ENCODE peak calls at places on chromosomes 2 and 18, in eight cellular contexts. One of them, this sample, is unnamed.
A peak's percentile ranks its signal among the peaks of the same experiment; 100 is the strongest.

GRCh38 chr2:37858197-37858711 is 66.8 kb upstream of the RMDN2 start:
- DNase-seq in WTC11: no peak
- DNase-seq in GM13976: no peak
- DNase-seq in mesothelial cell of epicardium: no peak
- DNase-seq in OCI-LY7: no peak
- DNase-seq in cardiac muscle cell: peak; percentile 62
- DNase-seq in neural crest cell: no peak
- DNase-seq in GM12878: no peak
- DNase-seq in this sample: no peak

GRCh38 chr2:149826471-149827125 is 239.0 kb upstream of the MMADHC start:
- DNase-seq in OCI-LY7: no peak
- DNase-seq in WTC11: no peak
- DNase-seq in GM12878: no peak
- DNase-seq in GM13976: no peak
- DNase-seq in neural crest cell: no peak
- DNase-seq in mesothelial cell of epicardium: no peak
- DNase-seq in cardiac muscle cell: no peak
- DNase-seq in this sample: no peak

GRCh38 chr2:195612515-195613495 is 44.2 kb upstream of the SLC39A10 start:
- DNase-seq in GM12878: no peak
- DNase-seq in GM13976: no peak
- DNase-seq in mesothelial cell of epicardium: peak; percentile 51
- DNase-seq in neural crest cell: no peak
- DNase-seq in cardiac muscle cell: peak; percentile 87
- DNase-seq in WTC11: peak; percentile 70
- DNase-seq in OCI-LY7: no peak
- DNase-seq in this sample: no peak

GRCh38 chr18:6543330-6543908 is 128.7 kb upstream of the L3MBTL4 start:
- DNase-seq in cardiac muscle cell: peak; percentile 57
- DNase-seq in mesothelial cell of epicardium: no peak
- DNase-seq in GM13976: peak; percentile 21
- DNase-seq in OCI-LY7: peak; percentile 19
- DNase-seq in WTC11: no peak
- DNase-seq in GM12878: no peak
- DNase-seq in neural crest cell: no peak
- DNase-seq in this sample: peak; percentile 22

GRCh38 chr2:128369626-128370467 is 51.2 kb upstream of the HS6ST1 start:
- DNase-seq in GM13976: no peak
- DNase-seq in mesothelial cell of epicardium: no peak
- DNase-seq in WTC11: no peak
- DNase-seq in GM12878: no peak
- DNase-seq in neural crest cell: peak; percentile 26
- DNase-seq in OCI-LY7: no peak
- DNase-seq in cardiac muscle cell: no peak
- DNase-seq in this sample: no peak

GRCh38 chr2:236092714-236093113 is 75.5 kb downstream of the GBX2 start:
- DNase-seq in OCI-LY7: no peak
- DNase-seq in mesothelial cell of epicardium: no peak
- DNase-seq in cardiac muscle cell: no peak
- DNase-seq in neural crest cell: no peak
- DNase-seq in WTC11: no peak
- DNase-seq in GM12878: no peak
- DNase-seq in GM13976: no peak
- DNase-seq in this sample: no peak

GRCh38 chr2:195660265-195660890 is 3.4 kb downstream of the SLC39A10 start:
- DNase-seq in neural crest cell: peak; percentile 71
- DNase-seq in WTC11: peak; percentile 66
- DNase-seq in mesothelial cell of epicardium: peak; percentile 75
- DNase-seq in GM13976: peak; percentile 49
- DNase-seq in OCI-LY7: peak; percentile 85
- DNase-seq in cardiac muscle cell: peak; percentile 82
- DNase-seq in GM12878: no peak
- DNase-seq in this sample: peak; percentile 48

GRCh38 chr2:71532327-71532726 is 79.0 kb downstream of the DYSF start:
- DNase-seq in GM13976: no peak
- DNase-seq in neural crest cell: no peak
- DNase-seq in mesothelial cell of epicardium: no peak
- DNase-seq in OCI-LY7: no peak
- DNase-seq in WTC11: peak; percentile 4
- DNase-seq in cardiac muscle cell: no peak
- DNase-seq in GM12878: no peak
- DNase-seq in this sample: no peak

GRCh38 chr18:63342206-63342605 is 22.6 kb upstream of the BCL2 start:
- DNase-seq in WTC11: peak; percentile 58
- DNase-seq in GM13976: peak; percentile 52
- DNase-seq in GM12878: no peak
- DNase-seq in OCI-LY7: peak; percentile 50
- DNase-seq in neural crest cell: peak; percentile 31
- DNase-seq in mesothelial cell of epicardium: no peak
- DNase-seq in cardiac muscle cell: peak; percentile 62
- DNase-seq in this sample: peak; percentile 22

GRCh38 chr2:121247971-121248370 is 37.0 kb downstream of the TFCP2L1 start:
- DNase-seq in GM13976: no peak
- DNase-seq in WTC11: no peak
- DNase-seq in GM12878: no peak
- DNase-seq in OCI-LY7: no peak
- DNase-seq in neural crest cell: no peak
- DNase-seq in cardiac muscle cell: no peak
- DNase-seq in mesothelial cell of epicardium: no peak
- DNase-seq in this sample: no peak

GRCh38 chr2:187208199-187208785 is 239.8 kb downstream of the CALCRL start:
- DNase-seq in OCI-LY7: no peak
- DNase-seq in neural crest cell: no peak
- DNase-seq in GM12878: no peak
- DNase-seq in mesothelial cell of epicardium: no peak
- DNase-seq in cardiac muscle cell: no peak
- DNase-seq in GM13976: no peak
- DNase-seq in WTC11: no peak
- DNase-seq in this sample: no peak

GRCh38 chr18:69397096-69397495 is 3.6 kb upstream of the DOK6 start:
- DNase-seq in GM13976: no peak
- DNase-seq in GM12878: no peak
- DNase-seq in cardiac muscle cell: no peak
- DNase-seq in WTC11: peak; percentile 13
- DNase-seq in neural crest cell: no peak
- DNase-seq in OCI-LY7: no peak
- DNase-seq in mesothelial cell of epicardium: no peak
- DNase-seq in this sample: no peak

GRCh38 chr2:188787002-188787660 is 187.0 kb upstream of the COL3A1 start:
- DNase-seq in mesothelial cell of epicardium: no peak
- DNase-seq in GM12878: no peak
- DNase-seq in neural crest cell: no peak
- DNase-seq in WTC11: no peak
- DNase-seq in cardiac muscle cell: no peak
- DNase-seq in GM13976: no peak
- DNase-seq in OCI-LY7: no peak
- DNase-seq in this sample: no peak

GRCh38 chr2:183037660-183038340 is 457 bp downstream of the NCKAP1 start:
- DNase-seq in cardiac muscle cell: peak; percentile 75
- DNase-seq in OCI-LY7: peak; percentile 7
- DNase-seq in neural crest cell: peak; percentile 37
- DNase-seq in mesothelial cell of epicardium: peak; percentile 67
- DNase-seq in GM12878: no peak
- DNase-seq in GM13976: peak; percentile 62
- DNase-seq in WTC11: peak; percentile 51
- DNase-seq in this sample: peak; percentile 62

GRCh38 chr2:176181551-176181950 is 6.9 kb upstream of the HOXD1 start:
- DNase-seq in cardiac muscle cell: no peak
- DNase-seq in WTC11: no peak
- DNase-seq in GM12878: no peak
- DNase-seq in mesothelial cell of epicardium: no peak
- DNase-seq in GM13976: no peak
- DNase-seq in neural crest cell: no peak
- DNase-seq in OCI-LY7: no peak
- DNase-seq in this sample: no peak

GRCh38 chr18:32091724-32092421 is at the start of gene RNF138:
- DNase-seq in WTC11: peak; percentile 87
- DNase-seq in mesothelial cell of epicardium: peak; percentile 85
- DNase-seq in GM12878: peak; percentile 42
- DNase-seq in neural crest cell: peak; percentile 73
- DNase-seq in GM13976: peak; percentile 90
- DNase-seq in OCI-LY7: peak; percentile 84
- DNase-seq in cardiac muscle cell: peak; percentile 90
- DNase-seq in this sample: peak; percentile 83
- TF ChIP-seq CTCF in WTC11: no peak
- TF ChIP-seq CTCF in mesothelial cell of epicardium: no peak
- TF ChIP-seq CTCF in GM12878: no peak
- TF ChIP-seq CTCF in neural crest cell: no peak
- TF ChIP-seq CTCF in GM13976: no peak
- TF ChIP-seq CTCF in OCI-LY7: no peak
- TF ChIP-seq CTCF in cardiac muscle cell: no peak
- TF ChIP-seq CTCF in this sample: no peak

GRCh38 chr2:239543696-239544095 is 142.9 kb upstream of the HDAC4 start:
- DNase-seq in neural crest cell: no peak
- DNase-seq in GM12878: no peak
- DNase-seq in OCI-LY7: no peak
- DNase-seq in GM13976: no peak
- DNase-seq in cardiac muscle cell: no peak
- DNase-seq in WTC11: no peak
- DNase-seq in mesothelial cell of epicardium: no peak
- DNase-seq in this sample: no peak
- TF ChIP-seq CTCF in neural crest cell: no peak
- TF ChIP-seq CTCF in GM12878: no peak
- TF ChIP-seq CTCF in OCI-LY7: no peak
- TF ChIP-seq CTCF in GM13976: no peak
- TF ChIP-seq CTCF in cardiac muscle cell: no peak
- TF ChIP-seq CTCF in WTC11: no peak
- TF ChIP-seq CTCF in mesothelial cell of epicardium: no peak
- TF ChIP-seq CTCF in this sample: no peak

DNA sequence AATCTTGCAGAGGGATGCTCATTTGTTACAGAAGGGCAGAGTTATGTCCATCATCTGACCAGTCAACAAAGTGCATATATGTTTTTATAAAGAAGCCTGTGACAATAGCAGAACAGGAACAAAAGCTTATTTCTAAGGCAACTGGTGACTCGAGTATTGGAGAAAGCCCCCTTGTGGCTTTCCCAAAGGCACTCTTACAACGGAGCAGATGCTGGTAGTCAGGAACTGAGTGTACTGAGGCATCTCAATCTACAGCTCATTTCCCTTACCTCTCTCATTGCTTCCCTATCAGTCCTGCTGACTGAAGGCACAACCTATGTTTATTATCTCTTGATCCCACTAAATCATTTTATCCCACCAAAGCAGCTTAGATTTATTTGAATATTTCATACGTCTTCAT is 557.1 kb upstream of the CHAC2 start:
- DNase-seq in OCI-LY7: peak; percentile 5
- DNase-seq in cardiac muscle cell: peak; percentile 28
- DNase-seq in mesothelial cell of epicardium: no peak
- DNase-seq in GM13976: no peak
- DNase-seq in neural crest cell: no peak
- DNase-seq in GM12878: no peak
- DNase-seq in WTC11: no peak
- DNase-seq in this sample: no peak
- TF ChIP-seq CTCF in OCI-LY7: no peak
- TF ChIP-seq CTCF in cardiac muscle cell: no peak
- TF ChIP-seq CTCF in mesothelial cell of epicardium: no peak
- TF ChIP-seq CTCF in GM13976: no peak
- TF ChIP-seq CTCF in neural crest cell: peak; percentile 27
- TF ChIP-seq CTCF in GM12878: no peak
- TF ChIP-seq CTCF in WTC11: no peak
- TF ChIP-seq CTCF in this sample: no peak

DNA sequence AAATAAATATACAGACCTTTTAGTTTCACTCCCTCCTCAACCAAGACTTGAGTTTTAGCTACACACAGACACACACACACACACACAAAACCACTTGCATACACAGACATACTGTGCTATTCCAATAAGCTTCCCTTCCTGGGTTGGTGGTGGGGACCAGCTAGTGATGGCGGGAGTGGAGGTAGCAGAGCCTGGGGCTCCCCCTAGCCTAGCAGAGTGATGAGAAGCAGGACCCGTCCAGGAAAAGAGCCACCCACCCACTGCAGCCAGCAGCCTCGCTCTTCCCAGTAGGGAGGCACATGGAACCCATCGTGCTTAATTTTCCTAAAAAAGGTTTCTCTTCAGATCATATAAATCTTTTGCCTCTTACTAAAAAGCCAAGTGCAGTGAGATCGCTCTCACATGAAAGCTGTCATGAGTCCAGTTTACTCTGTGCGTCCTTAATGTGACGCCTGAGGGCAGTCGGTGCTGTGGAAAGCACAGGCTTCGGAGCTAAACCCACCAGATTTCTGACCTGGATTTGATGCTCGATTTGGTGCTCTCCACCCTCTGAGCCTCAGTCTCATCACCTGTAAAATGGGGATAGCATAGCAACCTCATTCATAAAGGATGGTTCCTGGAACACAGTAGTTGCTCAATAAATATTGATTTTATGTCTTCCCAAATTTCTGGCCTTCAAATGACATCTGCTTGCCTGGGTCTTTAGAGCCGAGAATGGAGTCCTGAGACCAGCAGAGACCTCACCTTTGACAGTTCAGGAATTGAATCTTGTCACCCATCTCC is 60.1 kb upstream of the YWHAQ start:
- DNase-seq in WTC11: no peak
- DNase-seq in neural crest cell: no peak
- DNase-seq in mesothelial cell of epicardium: no peak
- DNase-seq in OCI-LY7: no peak
- DNase-seq in GM12878: no peak
- DNase-seq in GM13976: no peak
- DNase-seq in cardiac muscle cell: no peak
- DNase-seq in this sample: no peak
- TF ChIP-seq CTCF in WTC11: no peak
- TF ChIP-seq CTCF in neural crest cell: no peak
- TF ChIP-seq CTCF in mesothelial cell of epicardium: no peak
- TF ChIP-seq CTCF in OCI-LY7: no peak
- TF ChIP-seq CTCF in GM12878: no peak
- TF ChIP-seq CTCF in GM13976: no peak
- TF ChIP-seq CTCF in cardiac muscle cell: no peak
- TF ChIP-seq CTCF in this sample: peak; percentile 14

DNA sequence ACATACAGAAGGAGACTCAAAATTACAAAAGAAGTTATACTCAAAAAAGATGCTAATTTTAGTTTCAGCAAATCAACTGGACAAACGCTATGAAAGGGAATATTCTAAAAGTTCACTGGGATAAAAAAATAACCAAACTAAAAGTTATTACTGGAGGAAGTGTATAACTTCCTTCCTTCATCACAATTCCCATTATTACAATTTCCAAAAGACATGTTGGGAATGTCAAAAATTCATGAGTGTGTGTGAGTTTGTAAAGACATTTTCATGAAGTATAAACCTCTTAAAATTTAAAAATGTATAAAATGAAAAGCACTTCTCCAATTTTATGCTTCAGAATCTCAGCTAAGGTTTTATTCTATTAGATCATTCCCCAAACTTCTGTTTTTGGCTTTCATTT is 67.8 kb downstream of the MERTK start:
- DNase-seq in OCI-LY7: no peak
- DNase-seq in mesothelial cell of epicardium: no peak
- DNase-seq in WTC11: no peak
- DNase-seq in GM12878: no peak
- DNase-seq in neural crest cell: no peak
- DNase-seq in cardiac muscle cell: no peak
- DNase-seq in GM13976: no peak
- DNase-seq in this sample: no peak
- TF ChIP-seq CTCF in OCI-LY7: no peak
- TF ChIP-seq CTCF in mesothelial cell of epicardium: no peak
- TF ChIP-seq CTCF in WTC11: no peak
- TF ChIP-seq CTCF in GM12878: no peak
- TF ChIP-seq CTCF in neural crest cell: no peak
- TF ChIP-seq CTCF in cardiac muscle cell: no peak
- TF ChIP-seq CTCF in GM13976: no peak
- TF ChIP-seq CTCF in this sample: no peak

This sample was measured in GM13977.